ENCODE peak calls at places on chromosome 4, in six cellular contexts. D is activated naive CD8-positive, alpha-beta T cell treated with anti-CD3 and anti-CD28 coated beads, Interleukin-2, amount 50 U/mL, for 24 hours; X is SK-MEL-5; L is HFF-Myc; G is fibroblast of pulmonary artery; H is Calu3. U is an unnamed sample.

GRCh38 chr4:472881-473574 is 25.9 kb downstream of the ZNF721 start:
- DNase-seq in D (no peak), X (peak), L (no peak), G (peak), H (no peak), U (no peak)

GRCh38 chr4:176467011-176467410 is 147.2 kb downstream of the SPCS3 start:
- DNase-seq in D (no peak), X (no peak), L (no peak), G (no peak), H (no peak), U (no peak)

GRCh38 chr4:140903522-140903928 is 147.3 kb upstream of the TBC1D9 start:
- DNase-seq in D (no peak), X (no peak), L (no peak), G (no peak), H (no peak), U (no peak)

GRCh38 chr4:52873861-52874343 is 11.8 kb downstream of the RASL11B start:
- DNase-seq in D (no peak), X (no peak), L (no peak), G (peak), H (no peak), U (no peak)

GRCh38 chr4:26021417-26022345 is 107.7 kb downstream of the SMIM20 start:
- DNase-seq in D (no peak), X (no peak), L (no peak), G (peak), H (peak), U (no peak)

GRCh38 chr4:14726441-14727405 is 275.6 kb upstream of the CPEB2 start:
- DNase-seq in D (no peak), X (peak), L (no peak), G (peak), H (peak), U (no peak)

GRCh38 chr4:38094419-38094818 is 134.2 kb downstream of the PTTG2 start:
- DNase-seq in D (no peak), X (no peak), L (no peak), G (no peak), H (no peak), U (no peak)

GRCh38 chr4:152776352-152776751 is 3.2 kb downstream of the TIGD4 start:
- DNase-seq in D (no peak), X (no peak), L (no peak), G (peak), H (no peak), U (no peak)

GRCh38 chr4:20589436-20589835 is 110.8 kb upstream of the PACRGL start:
- DNase-seq in D (no peak), X (no peak), L (no peak), G (no peak), H (no peak), U (no peak)

GRCh38 chr4:176031927-176032326 is 33.7 kb upstream of the WDR17 start:
- DNase-seq in D (no peak), X (no peak), L (no peak), G (no peak), H (no peak), U (no peak)

GRCh38 chr4:38106301-38106700 is 146.1 kb downstream of the PTTG2 start:
- DNase-seq in D (no peak), X (no peak), L (no peak), G (peak), H (no peak), U (no peak)

GRCh38 chr4:73220815-73221214 is 37.8 kb downstream of the ANKRD17 start:
- DNase-seq in D (no peak), X (no peak), L (no peak), G (no peak), H (no peak), U (no peak)

GRCh38 chr4:168528131-168528949 is 31.5 kb downstream of the PALLD start:
- DNase-seq in D (no peak), X (no peak), L (no peak), G (peak), H (no peak), U (no peak)

GRCh38 chr4:107896158-107896645 is 35.1 kb upstream of the CYP2U1 start:
- DNase-seq in D (no peak), X (no peak), L (peak), G (peak), H (peak), U (no peak)

GRCh38 chr4:104938624-104939023 is 208.1 kb upstream of the TET2 start:
- DNase-seq in D (no peak), X (no peak), L (no peak), G (no peak), H (no peak), U (no peak)

GRCh38 chr4:158411180-158411721 is 110.4 kb upstream of the RXFP1 start:
- DNase-seq in D (no peak), X (no peak), L (no peak), G (peak), H (no peak), U (no peak)

GRCh38 chr4:82017680-82018079 is 356.1 kb downstream of the HNRNPD start:
- DNase-seq in D (no peak), X (peak), L (peak), G (peak), H (peak), U (no peak)

GRCh38 chr4:153987291-153987690 is 198.4 kb upstream of the SFRP2 start:
- DNase-seq in D (no peak), X (no peak), L (no peak), G (peak), H (no peak), U (no peak)

GRCh38 chr4:137471895-137472294 is 60.4 kb downstream of the PCDH18 start:
- DNase-seq in D (no peak), X (no peak), L (no peak), G (no peak), H (no peak), U (no peak)

GRCh38 chr4:99405433-99406115 is 29.6 kb downstream of the ADH7 start:
- DNase-seq in D (peak), X (peak), L (no peak), G (peak), H (peak), U (peak)

GRCh38 chr4:3366893-3367775 is 74.3 kb downstream of the RGS12 start:
- DNase-seq in D (no peak), X (no peak), L (no peak), G (no peak), H (no peak), U (no peak)

GRCh38 chr4:76620723-76621463 is 185.9 kb downstream of the SHROOM3 start:
- DNase-seq in D (no peak), X (no peak), L (no peak), G (no peak), H (no peak), U (no peak)

GRCh38 chr4:6291784-6292297 is 22.2 kb downstream of the WFS1 start:
- DNase-seq in D (no peak), X (no peak), L (no peak), G (no peak), H (no peak), U (no peak)

GRCh38 chr4:138870739-138871633 is 144.6 kb upstream of the NOCT start:
- DNase-seq in D (peak), X (peak), L (peak), G (peak), H (peak), U (no peak)

GRCh38 chr4:3765271-3766206 is 646 bp upstream of the ADRA2C start:
- DNase-seq in D (peak), X (peak), L (no peak), G (peak), H (peak), U (no peak)

GRCh38 chr4:16253127-16253960 is 27.1 kb upstream of the TAPT1 start:
- DNase-seq in D (no peak), X (no peak), L (peak), G (peak), H (no peak), U (no peak)

GRCh38 chr4:168796362-168797106 is 213.5 kb downstream of the CBR4 start:
- DNase-seq in D (no peak), X (no peak), L (peak), G (peak), H (no peak), U (no peak)

GRCh38 chr4:185464887-185465286 is 6.6 kb downstream of the CCDC110 start:
- DNase-seq in D (no peak), X (no peak), L (no peak), G (no peak), H (no peak), U (no peak)

GRCh38 chr4:27276322-27277073 is 415.9 kb downstream of the STIM2 start:
- DNase-seq in D (no peak), X (no peak), L (no peak), G (no peak), H (no peak), U (no peak)

GRCh38 chr4:8236141-8236919 is 33.2 kb upstream of the HTRA3 start:
- DNase-seq in D (no peak), X (no peak), L (no peak), G (no peak), H (no peak), U (no peak)